ENCODE peak calls at places on chromosomes 13 and 19, in six cellular contexts. W is breast epithelium, E is body of pancreas, P is A549, S is uterus, K is Peyer's patch. O is an unnamed sample.

GRCh38 chr19:39325778-39326680 is 5.4 kb upstream of the LRFN1 start:
- DNase-seq in E (no peak), K (no peak), S (no peak), W (no peak), P (peak), O (peak)

GRCh38 chr19:29311391-29311790 is 98.4 kb upstream of the UQCRFS1 start:
- DNase-seq in K (no peak), S (no peak), E (no peak), W (no peak), P (no peak), O (no peak)

GRCh38 chr13:34277971-34278370 is 460.0 kb downstream of the RFC3 start:
- DNase-seq in E (no peak), K (no peak), W (no peak), P (no peak), S (no peak), O (no peak)

GRCh38 chr13:87666826-87667225 is 4.3 kb upstream of the SLITRK5 start:
- DNase-seq in K (no peak), E (no peak), W (no peak), P (no peak), S (no peak), O (no peak)

GRCh38 chr19:33724723-33725060 is 72.0 kb upstream of the KCTD15 start:
- DNase-seq in E (no peak), S (no peak), K (peak), W (no peak), P (no peak), O (no peak)

GRCh38 chr19:34838248-34838647 is 65.2 kb upstream of the ZNF599 start:
- DNase-seq in E (no peak), K (no peak), S (no peak), P (peak), W (no peak), O (no peak)

GRCh38 chr13:53631511-53631910 is 602.9 kb downstream of the OLFM4 start:
- DNase-seq in S (no peak), E (no peak), W (no peak), K (no peak), P (no peak), O (no peak)

GRCh38 chr19:10124429-10124828 is 4.7 kb upstream of the EIF3G start:
- DNase-seq in E (no peak), P (no peak), W (no peak), S (no peak), K (no peak), O (no peak)

GRCh38 chr19:43675269-43675879 is 5.4 kb upstream of the PLAUR start:
- DNase-seq in P (peak), E (peak), W (peak), K (peak), S (no peak), O (no peak)

GRCh38 chr19:32916969-32917611 is 47.5 kb upstream of the SLC7A9 start:
- DNase-seq in E (no peak), P (no peak), W (no peak), K (no peak), S (no peak), O (no peak)

GRCh38 chr19:4068058-4068966 is 1.6 kb upstream of the ZBTB7A start:
- DNase-seq in W (no peak), K (peak), S (no peak), E (no peak), P (no peak), O (no peak)

GRCh38 chr19:16328824-16329482 is 4.3 kb downstream of the KLF2 start:
- DNase-seq in W (no peak), S (no peak), K (no peak), E (no peak), P (peak), O (peak)
- TF ChIP-seq POLR2A in W (no peak), S (no peak), K (no peak), E (no peak), P (no peak), O (no peak)

GRCh38 chr13:112172017-112172416 is 105.1 kb downstream of the SOX1 start:
- DNase-seq in E (no peak), W (no peak), S (no peak), P (no peak), K (no peak), O (no peak)

GRCh38 chr13:112169941-112170822 is 103.2 kb downstream of the SOX1 start:
- DNase-seq in W (no peak), P (no peak), S (no peak), K (no peak), E (no peak), O (no peak)

GRCh38 chr13:112172641-112173171 is 105.8 kb downstream of the SOX1 start:
- DNase-seq in P (no peak), W (no peak), K (no peak), S (no peak), E (no peak), O (no peak)

GRCh38 chr13:112171570-112171965 is 104.6 kb downstream of the SOX1 start:
- DNase-seq in P (no peak), S (no peak), E (no peak), W (no peak), K (no peak), O (no peak)

GRCh38 chr13:112170823-112171569 is 104.0 kb downstream of the SOX1 start:
- DNase-seq in P (no peak), S (no peak), E (no peak), W (no peak), K (no peak), O (no peak)
- H3K4me3 ChIP-seq in P (no peak), S (no peak), E (no peak), W (no peak), K (no peak), O (no peak)

GRCh38 chr19:46413262-46414031 is at the start of gene CCDC8:
- DNase-seq in P (no peak), K (no peak), S (peak), W (peak), E (peak), O (peak)
- TF ChIP-seq POLR2A in P (no peak), K (no peak), S (peak), W (peak), E (peak), O (peak)

GRCh38 chr19:1730157-1730556 is 23.1 kb upstream of the ONECUT3 start:
- DNase-seq in S (no peak), P (no peak), K (no peak), E (no peak), W (no peak), O (no peak)

GRCh38 chr19:1728816-1729567 is 24.3 kb upstream of the ONECUT3 start:
- DNase-seq in W (no peak), P (no peak), E (no peak), K (no peak), S (no peak), O (no peak)

GRCh38 chr19:1720237-1720636 is 33.1 kb upstream of the ONECUT3 start:
- DNase-seq in P (no peak), K (no peak), W (no peak), S (no peak), E (no peak), O (no peak)

GRCh38 chr19:1729568-1729925 is 23.8 kb upstream of the ONECUT3 start:
- DNase-seq in W (no peak), S (no peak), K (no peak), P (no peak), E (no peak), O (no peak)

DNA sequence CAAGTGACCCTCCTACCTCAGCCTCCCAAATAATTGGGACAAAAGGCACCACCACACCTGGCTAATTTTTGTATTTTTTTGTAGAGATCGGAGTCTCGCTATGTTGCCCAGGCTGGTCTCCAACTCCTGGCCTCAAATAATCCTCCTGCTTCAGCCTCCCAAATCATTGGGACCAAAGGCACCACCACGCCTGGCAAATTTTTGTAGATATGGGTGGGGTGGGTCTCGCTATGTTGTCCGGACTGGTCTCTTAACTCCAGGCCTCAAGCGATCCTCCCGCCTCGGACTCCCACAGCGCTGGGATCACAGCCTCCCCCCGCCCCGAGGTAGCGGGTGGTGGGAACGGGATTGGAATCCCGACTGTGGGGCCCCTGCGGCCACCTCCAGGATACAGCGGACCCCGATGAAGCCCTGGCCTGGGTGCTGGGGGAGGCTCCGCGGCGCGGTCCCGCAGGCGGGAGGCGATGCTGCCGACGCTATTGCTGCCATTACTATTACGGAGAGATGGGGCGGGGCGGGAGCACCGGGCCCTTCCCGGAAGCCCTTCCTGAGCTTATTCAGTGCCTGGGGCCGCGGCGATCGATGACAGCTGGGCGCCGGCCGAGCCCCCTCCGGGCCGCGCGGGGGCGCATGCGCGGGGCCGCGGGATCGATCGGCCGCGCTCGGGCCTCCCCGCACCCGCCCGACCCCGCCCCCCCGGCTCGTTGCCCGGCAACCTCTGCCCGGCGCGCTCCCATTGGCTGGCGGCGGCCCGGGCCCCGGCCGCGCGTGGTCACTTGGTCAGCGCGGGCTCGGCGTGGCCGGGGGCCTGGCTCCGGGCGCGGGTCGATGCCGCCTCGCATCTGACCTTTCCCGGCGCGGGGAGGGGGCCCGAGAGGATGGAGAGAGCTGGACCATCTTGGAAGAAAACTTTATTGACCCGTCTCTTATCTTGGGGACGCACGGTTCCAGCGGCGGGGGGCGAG is 27.9 kb upstream of the ONECUT3 start:
- DNase-seq in P (no peak), E (peak), S (no peak), W (no peak), K (peak), O (peak)
- H3K4me3 ChIP-seq in P (peak), E (no peak), S (no peak), W (peak), K (no peak), O (peak)

DNA sequence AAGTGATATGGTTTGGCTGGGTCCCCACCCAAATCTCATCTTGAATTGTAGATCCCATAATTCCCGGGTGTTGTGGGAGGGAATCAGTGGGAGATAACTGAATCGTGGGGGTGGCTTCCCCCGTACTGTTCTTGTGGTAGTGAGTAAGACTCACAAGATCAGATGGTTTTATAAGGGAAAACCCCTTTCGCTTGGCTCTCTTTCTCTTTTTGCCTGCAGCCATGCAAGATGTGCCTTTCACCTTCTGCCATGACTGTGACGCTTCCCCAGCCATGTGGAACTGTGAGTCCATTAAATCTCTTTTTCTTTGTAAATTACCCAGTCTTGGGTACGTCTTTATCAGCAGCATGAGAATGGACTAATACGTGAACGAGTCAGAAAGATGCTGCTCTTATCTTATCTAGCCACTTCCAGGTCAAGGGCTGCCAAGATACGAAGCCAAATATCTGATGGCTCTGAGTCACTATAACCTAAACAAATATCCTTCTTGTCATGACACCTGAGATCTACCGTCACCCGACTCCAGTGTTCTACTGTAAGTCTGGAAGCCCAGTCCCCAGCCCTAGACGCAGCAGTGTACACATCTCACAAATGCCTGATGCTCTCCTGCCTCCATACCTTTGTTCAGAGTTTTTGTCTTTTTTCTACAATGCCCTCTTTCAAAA is 45.9 kb downstream of the SLC15A1 start:
- DNase-seq in W (no peak), P (peak), S (no peak), K (no peak), E (no peak), O (no peak)
- TF ChIP-seq POLR2A in W (no peak), P (no peak), S (no peak), K (no peak), E (no peak), O (no peak)